ENCODE peak calls at places on chromosome 5, in seven cellular contexts. A is pancreas; K is NB4; C is stomach; H is PC-3; V is CD8-positive, alpha-beta memory T cell; O is HFF-Myc. Q is an unnamed sample.

GRCh38 chr5:83364322-83365299 is 106.9 kb upstream of the VCAN start:
- DNase-seq in A (no peak), C (no peak), V (no peak), O (no peak), K (peak), H (no peak), Q (no peak)

GRCh38 chr5:90519081-90519480 is 10.3 kb downstream of the LYSMD3 start:
- DNase-seq in H (peak), C (no peak), V (no peak), K (no peak), A (no peak), O (no peak), Q (no peak)

GRCh38 chr5:72394688-72395087 is 74.5 kb downstream of the PTCD2 start:
- DNase-seq in C (no peak), H (peak), V (no peak), O (no peak), K (peak), A (no peak), Q (no peak)

GRCh38 chr5:77632526-77633268 is 5.8 kb downstream of the OTP start:
- DNase-seq in A (no peak), K (no peak), C (no peak), H (no peak), V (no peak), O (no peak), Q (no peak)

GRCh38 chr5:99063737-99064136 is 134.9 kb upstream of the CHD1 start:
- DNase-seq in H (no peak), A (no peak), V (no peak), K (no peak), C (no peak), O (no peak), Q (no peak)

GRCh38 chr5:81590498-81591384 is 160.2 kb downstream of the SSBP2 start:
- DNase-seq in C (no peak), A (no peak), H (no peak), V (no peak), O (no peak), K (no peak), Q (no peak)

GRCh38 chr5:68259696-68260095 is 44.1 kb downstream of the PIK3R1 start:
- DNase-seq in K (no peak), V (no peak), A (no peak), O (no peak), H (no peak), C (no peak), Q (no peak)

GRCh38 chr5:73311291-73312110 is 137.1 kb downstream of the FOXD1 start:
- DNase-seq in V (no peak), H (peak), C (no peak), K (peak), A (no peak), O (no peak), Q (peak)

GRCh38 chr5:31573494-31573893 is 41.4 kb downstream of the C5orf22 start:
- DNase-seq in K (no peak), A (no peak), C (no peak), H (no peak), O (no peak), V (no peak), Q (no peak)

GRCh38 chr5:91848453-91848852 is 465.3 kb upstream of the ARRDC3 start:
- DNase-seq in V (no peak), H (peak), C (no peak), O (peak), A (no peak), K (peak), Q (peak)

GRCh38 chr5:144191998-144192397 is 21.3 kb downstream of the KCTD16 start:
- DNase-seq in V (peak), K (peak), C (no peak), H (peak), O (no peak), A (no peak), Q (peak)

GRCh38 chr5:118996098-118996497 is 7.8 kb upstream of the DTWD2 start:
- DNase-seq in H (no peak), O (no peak), K (no peak), A (no peak), C (no peak), V (no peak), Q (peak)

GRCh38 chr5:16456103-16456832 is 9.3 kb downstream of the ZNF622 start:
- DNase-seq in C (no peak), O (peak), H (peak), K (peak), V (peak), A (no peak), Q (peak)

GRCh38 chr5:133117930-133118445 is 66.2 kb downstream of the HSPA4 start:
- DNase-seq in V (no peak), O (no peak), C (no peak), H (no peak), K (no peak), A (no peak), Q (no peak)

GRCh38 chr5:172931001-172931536 is 28.2 kb upstream of the RPL26L1 start:
- DNase-seq in O (no peak), V (no peak), H (peak), K (no peak), A (no peak), C (no peak), Q (peak)

GRCh38 chr5:56838409-56839039 is 23.2 kb downstream of the MAP3K1 start:
- DNase-seq in H (peak), O (peak), V (no peak), K (peak), A (no peak), C (no peak), Q (peak)

GRCh38 chr5:100902406-100903035 is 561 bp downstream of the ST8SIA4 start:
- DNase-seq in C (no peak), H (peak), V (peak), K (peak), O (no peak), A (no peak), Q (peak)
- H3K4me3 ChIP-seq in C (peak), H (peak), V (peak), K (peak), O (no peak), A (peak), Q (peak)

GRCh38 chr5:160271396-160271795 is 41.0 kb downstream of the CCNJL start:
- DNase-seq in O (no peak), C (no peak), A (no peak), V (no peak), H (no peak), K (peak), Q (no peak)
- H3K4me3 ChIP-seq in O (no peak), C (no peak), A (no peak), V (no peak), H (no peak), K (no peak), Q (no peak)

GRCh38 chr5:10593531-10594181 is 29.8 kb downstream of the ANKRD33B start:
- DNase-seq in V (no peak), C (no peak), O (no peak), K (no peak), A (no peak), H (no peak), Q (no peak)

GRCh38 chr5:10596310-10596703 is 32.4 kb downstream of the ANKRD33B start:
- DNase-seq in V (no peak), C (no peak), A (no peak), K (no peak), H (no peak), O (no peak), Q (no peak)

GRCh38 chr5:10594591-10595210 is 30.8 kb downstream of the ANKRD33B start:
- DNase-seq in V (no peak), O (no peak), C (no peak), K (no peak), H (no peak), A (no peak), Q (peak)

GRCh38 chr5:10595678-10596309 is 31.9 kb downstream of the ANKRD33B start:
- DNase-seq in C (no peak), K (no peak), O (peak), H (peak), A (peak), V (no peak), Q (peak)

GRCh38 chr5:10595305-10595677 is 31.4 kb downstream of the ANKRD33B start:
- DNase-seq in A (no peak), O (no peak), H (peak), V (no peak), C (no peak), K (no peak), Q (no peak)
- H3K4me3 ChIP-seq in A (no peak), O (peak), H (peak), V (no peak), C (no peak), K (no peak), Q (no peak)

GRCh38 chr5:1931590-1932138 is 48.9 kb upstream of the IRX4 start:
- DNase-seq in V (no peak), H (no peak), C (peak), K (no peak), A (peak), O (no peak), Q (no peak)
- H3K4me3 ChIP-seq in V (no peak), H (no peak), C (peak), K (no peak), A (peak), O (no peak), Q (no peak)

GRCh38 chr5:159801303-159801702 is 115.0 kb upstream of the ADRA1B start:
- DNase-seq in O (no peak), K (no peak), V (no peak), H (no peak), C (no peak), A (no peak), Q (no peak)

GRCh38 chr5:159799701-159800100 is 116.6 kb upstream of the ADRA1B start:
- DNase-seq in A (no peak), C (no peak), K (no peak), O (no peak), H (no peak), V (no peak), Q (no peak)

GRCh38 chr5:159800131-159800830 is 116.0 kb upstream of the ADRA1B start:
- DNase-seq in O (no peak), K (no peak), A (no peak), V (no peak), H (no peak), C (no peak), Q (no peak)

GRCh38 chr5:159802661-159803060 is 113.6 kb upstream of the ADRA1B start:
- DNase-seq in A (no peak), C (no peak), K (peak), O (no peak), H (no peak), V (no peak), Q (no peak)

DNA sequence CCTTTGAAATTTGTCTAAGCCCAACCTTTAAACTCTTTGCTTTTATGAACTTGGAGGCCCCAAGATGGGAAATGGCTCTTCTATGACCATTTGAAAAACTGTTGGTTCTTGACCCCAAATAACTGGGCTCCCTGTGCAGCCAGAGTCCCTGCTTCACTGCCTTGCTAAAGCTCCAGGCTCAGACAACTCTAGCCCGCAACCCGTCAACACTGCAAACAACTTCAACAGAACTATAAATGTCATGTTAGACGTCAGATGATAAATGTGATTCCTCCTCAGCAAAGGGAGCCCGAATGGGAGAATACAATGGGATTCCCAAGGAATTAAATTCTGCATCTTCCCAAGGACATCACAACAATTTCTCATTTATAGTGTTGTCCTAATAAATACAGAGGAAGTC is 118.7 kb upstream of the ADRA1B start:
- DNase-seq in V (no peak), K (no peak), A (no peak), H (no peak), O (no peak), C (no peak), Q (no peak)
- H3K4me3 ChIP-seq in V (no peak), K (no peak), A (no peak), H (no peak), O (no peak), C (no peak), Q (no peak)